ENCODE peak calls at places on chromosomes 11 and 22, in five cellular contexts. G, I, U, W and Z are unnamed samples.

GRCh38 chr22:30890689-30891442 is 77.7 kb downstream of the MORC2 start:
- DNase-seq in G (peak), I (no peak), U (peak), W (peak), Z (peak)

GRCh38 chr11:114977596-114977995 is 299.3 kb downstream of the NXPE2 start:
- DNase-seq in G (no peak), I (no peak), U (no peak), W (no peak), Z (no peak)

GRCh38 chr22:35961480-35961902 is 67.1 kb downstream of the RBFOX2 start:
- DNase-seq in G (no peak), I (no peak), U (peak), W (peak), Z (no peak)

GRCh38 chr22:21904250-21904789 is 36.9 kb upstream of the MAPK1 start:
- DNase-seq in G (no peak), I (no peak), U (no peak), W (no peak), Z (no peak)

GRCh38 chr11:85718126-85718943 is 32.3 kb upstream of the CCDC89 start:
- DNase-seq in G (no peak), I (no peak), U (no peak), W (no peak), Z (no peak)

GRCh38 chr11:118016094-118016493 is 29.9 kb downstream of the IL10RA start:
- DNase-seq in G (no peak), I (no peak), U (no peak), W (no peak), Z (no peak)

GRCh38 chr11:10322830-10323792 is 18.2 kb downstream of the ADM start:
- DNase-seq in G (peak), I (no peak), U (peak), W (peak), Z (no peak)

GRCh38 chr11:126968915-126969314 is 31.7 kb downstream of the KIRREL3 start:
- DNase-seq in G (peak), I (no peak), U (no peak), W (no peak), Z (no peak)

GRCh38 chr11:32374261-32374711 is 61.1 kb downstream of the WT1 start:
- DNase-seq in G (peak), I (no peak), U (no peak), W (no peak), Z (peak)

GRCh38 chr11:67158241-67158640 is 39.2 kb downstream of the KDM2A start:
- DNase-seq in G (no peak), I (no peak), U (no peak), W (no peak), Z (no peak)

GRCh38 chr22:49047461-49047860 is 780.2 kb downstream of the BRD1 start:
- DNase-seq in G (no peak), I (no peak), U (no peak), W (no peak), Z (no peak)

GRCh38 chr22:29633514-29634312 is 30.3 kb downstream of the NF2 start:
- DNase-seq in G (no peak), I (no peak), U (no peak), W (no peak), Z (no peak)

GRCh38 chr11:74417860-74418508 is 19.8 kb upstream of the PGM2L1 start:
- DNase-seq in G (peak), I (no peak), U (no peak), W (no peak), Z (no peak)

GRCh38 chr11:133968300-133968699 is 11.5 kb upstream of the IGSF9B start:
- DNase-seq in G (no peak), I (no peak), U (no peak), W (no peak), Z (no peak)

GRCh38 chr11:47466701-47467250 is 17.8 kb upstream of the RAPSN start:
- DNase-seq in G (no peak), I (no peak), U (no peak), W (peak), Z (no peak)

GRCh38 chr11:68439355-68440065 is 21.0 kb upstream of the PPP6R3 start:
- DNase-seq in G (no peak), I (no peak), U (no peak), W (no peak), Z (no peak)

GRCh38 chr11:94151903-94152677 is 23.4 kb downstream of the PANX1 start:
- DNase-seq in G (peak), I (no peak), U (peak), W (no peak), Z (peak)

GRCh38 chr22:49192857-49193250 is 634.8 kb downstream of the BRD1 start:
- DNase-seq in G (no peak), I (no peak), U (no peak), W (no peak), Z (no peak)

GRCh38 chr11:8266246-8267241 is 2.9 kb upstream of the LMO1 start:
- DNase-seq in G (no peak), I (no peak), U (no peak), W (no peak), Z (no peak)

GRCh38 chr11:64649304-64649703 is 58.3 kb downstream of the SLC22A12 start:
- DNase-seq in G (no peak), I (no peak), U (peak), W (no peak), Z (peak)

GRCh38 chr11:44711772-44712608 is 14.8 kb upstream of the TSPAN18 start:
- DNase-seq in G (no peak), I (no peak), U (no peak), W (no peak), Z (no peak)